ENCODE peak calls at places on chromosomes 16 and 17, in four cellular contexts. F is WTC11, E is K562, K is HepG2. Q is an unnamed sample.

GRCh38 chr17:82751171-82751570 is 694 bp upstream of the TBCD start:
- DNase-seq in E (no peak), F (peak; percentile 50), K (no peak), Q (no peak)

GRCh38 chr17:31596382-31597323 is 205.2 kb downstream of the RAB11FIP4 start:
- DNase-seq in E (no peak), K (peak; percentile 44), F (no peak), Q (no peak)

GRCh38 chr17:78359216-78359935 is 501 bp downstream of the SOCS3 start:
- DNase-seq in K (no peak), F (peak; percentile 38), E (peak; percentile 68), Q (no peak)

GRCh38 chr16:84925092-84925772 is 86.1 kb downstream of the ZDHHC7 start:
- DNase-seq in K (peak; percentile 53), E (peak; percentile 85), F (peak; percentile 94), Q (peak; percentile 77)

GRCh38 chr17:80899402-80900268 is 92.0 kb upstream of the CHMP6 start:
- DNase-seq in F (peak; percentile 85), E (peak; percentile 81), K (peak; percentile 29), Q (peak; percentile 70)

GRCh38 chr16:3754772-3755171 is 37.4 kb upstream of the TRAP1 start:
- DNase-seq in E (no peak), K (no peak), F (no peak), Q (no peak)

GRCh38 chr16:63628812-63629211 is 1493.1 kb downstream of the CDH11 start:
- DNase-seq in F (no peak), E (no peak), K (no peak), Q (no peak)

GRCh38 chr17:70086468-70086867 is 11.4 kb downstream of the KCNJ16 start:
- DNase-seq in F (no peak), E (no peak), K (no peak), Q (no peak)

GRCh38 chr17:75064040-75064439 is 17.0 kb downstream of the KCTD2 start:
- DNase-seq in E (no peak), F (no peak), K (no peak), Q (no peak)

GRCh38 chr16:67169642-67170167 is 633 bp upstream of the NOL3 start:
- DNase-seq in K (peak; percentile 54), E (peak; percentile 42), F (peak; percentile 93), Q (peak; percentile 59)
- TF ChIP-seq ELF4 in K (no peak), E (no peak), F (no peak), Q (no peak)

GRCh38 chr17:57954421-57955182 is 610 bp downstream of the CUEDC1 start:
- DNase-seq in F (peak; percentile 70), K (no peak), E (peak; percentile 47), Q (peak; percentile 82)
- TF ChIP-seq SP1 in F (no peak), K (no peak), E (no peak), Q (no peak)

DNA sequence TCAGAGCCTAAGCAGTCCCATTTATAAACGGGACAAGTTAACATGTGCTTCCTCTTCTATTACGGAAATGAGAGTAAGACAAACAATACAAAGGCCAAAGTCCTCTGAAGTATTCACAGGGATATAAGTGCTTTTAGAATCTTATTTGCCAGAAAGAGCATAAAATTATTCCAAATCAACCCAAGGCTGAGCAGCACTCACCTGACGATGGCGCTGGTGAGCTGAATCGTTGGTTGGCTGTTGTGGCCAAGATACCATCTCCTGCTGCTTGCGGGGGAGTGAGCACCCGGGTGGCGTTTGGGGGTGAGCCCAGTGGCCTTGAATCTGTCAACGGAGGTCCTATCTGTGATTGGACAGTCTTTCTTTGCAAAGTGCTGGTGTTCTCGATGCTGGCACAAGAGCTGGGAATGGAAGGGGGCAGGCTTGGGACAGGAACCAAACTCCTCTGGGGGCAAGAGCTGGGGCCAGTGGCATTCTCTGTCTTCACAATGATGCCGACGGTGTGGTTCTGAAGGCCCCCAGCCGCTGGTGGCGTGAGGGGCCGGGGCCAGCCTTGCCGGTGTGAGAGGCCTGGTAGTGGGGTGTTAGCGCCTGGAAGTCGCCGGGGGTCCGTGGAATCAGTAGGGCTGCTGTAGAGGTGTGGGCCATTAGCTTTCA is 9.5 kb upstream of the DHRS13 start:
- DNase-seq in E (peak; percentile 96), F (peak; percentile 32), K (no peak), Q (no peak)
- TF ChIP-seq ELF4 in E (no peak), F (no peak), K (no peak), Q (no peak)

GRCh38 chr17:30482555-30482954 is 5.3 kb downstream of the GOSR1 start:
- DNase-seq in E (no peak), F (no peak), K (no peak), Q (no peak)
- TF ChIP-seq SP1 in E (no peak), F (no peak), K (no peak), Q (no peak)

DNA sequence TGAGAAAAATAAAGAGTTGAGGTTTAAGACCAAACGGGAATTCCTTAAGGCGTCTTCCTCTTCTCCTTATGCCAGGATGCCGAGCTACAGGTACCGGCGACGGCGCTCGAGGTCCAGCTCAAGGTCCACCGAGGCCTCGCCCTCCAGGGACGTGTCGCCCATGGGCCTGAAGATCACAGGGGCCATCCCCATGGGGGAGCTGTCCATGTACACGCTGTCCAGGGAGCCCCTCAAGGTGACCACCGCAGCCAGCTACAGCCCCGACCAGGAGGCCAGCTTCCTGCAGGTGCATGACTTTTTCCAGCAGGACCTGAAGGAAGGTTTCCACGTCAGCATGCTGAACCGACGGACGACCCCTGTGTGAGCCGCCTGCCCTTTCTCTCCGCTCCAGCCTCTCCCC is 13.7 kb upstream of the CACNG1 start:
- DNase-seq in F (no peak), E (no peak), K (no peak), Q (no peak)
- TF ChIP-seq ELF4 in F (no peak), E (no peak), K (no peak), Q (no peak)

GRCh38 chr17:45578516-45579455 is 88.3 kb upstream of the PLEKHM1 start:
- DNase-seq in F (no peak), E (peak; percentile 8), K (no peak), Q (no peak)
- TF ChIP-seq SP1 in F (no peak), E (no peak), K (no peak), Q (no peak)

Q was measured in HEK293T.